ENCODE peak calls at places on chromosomes 4 and X, in seven cellular contexts. G is left lung, N is BE2C, Z is GM12878, A is AG09309, W is cardiac muscle cell, X is dorsolateral prefrontal cortex. O is an unnamed sample.

GRCh38 chr4:90958256-90958895 is 831.2 kb downstream of the CCSER1 start:
- DNase-seq in W (no peak), G (no peak), X (no peak), N (no peak), A (no peak), Z (no peak), O (no peak)

GRCh38 chrX:17328837-17329236 is 46.2 kb upstream of the NHS start:
- DNase-seq in G (no peak), W (no peak), X (no peak), N (no peak), A (no peak), Z (no peak), O (no peak)

GRCh38 chr4:32748061-32748460 is 2027.9 kb downstream of the PCDH7 start:
- DNase-seq in W (no peak), G (no peak), X (no peak), Z (no peak), N (no peak), A (no peak), O (no peak)

GRCh38 chr4:140857111-140857510 is 100.9 kb upstream of the TBC1D9 start:
- DNase-seq in X (no peak), A (no peak), N (no peak), Z (no peak), G (no peak), W (no peak), O (no peak)

GRCh38 chrX:115297189-115297588 is 7.7 kb downstream of the LUZP4 start:
- DNase-seq in A (no peak), W (no peak), G (no peak), X (no peak), N (no peak), Z (no peak), O (no peak)

GRCh38 chr4:161522031-161522430 is 641.8 kb downstream of the FSTL5 start:
- DNase-seq in A (no peak), Z (no peak), G (no peak), N (no peak), X (no peak), W (peak; percentile 8), O (no peak)

GRCh38 chr4:119750771-119751170 is 122.2 kb upstream of the PDE5A start:
- DNase-seq in W (no peak), A (peak; percentile 46), Z (no peak), X (no peak), G (no peak), N (no peak), O (peak; percentile 69)

GRCh38 chrX:39560285-39560684 is 537.5 kb downstream of the BCOR start:
- DNase-seq in G (no peak), W (no peak), N (no peak), Z (no peak), A (no peak), X (peak; percentile 40), O (no peak)

GRCh38 chr4:164357957-164358356 is 396.0 kb upstream of the SMIM31 start:
- DNase-seq in G (no peak), N (no peak), A (no peak), X (no peak), Z (no peak), W (no peak), O (no peak)

GRCh38 chrX:66164470-66164869 is 423 bp downstream of the HEPH start:
- DNase-seq in Z (no peak), N (no peak), X (no peak), A (no peak), W (no peak), G (no peak), O (no peak)

GRCh38 chr4:183675625-183676024 is 16.5 kb downstream of the TRAPPC11 start:
- DNase-seq in W (no peak), G (no peak), A (peak; percentile 47), X (no peak), N (no peak), Z (no peak), O (no peak)

GRCh38 chrX:153919281-153919680 is 6.8 kb downstream of the ARHGAP4 start:
- DNase-seq in N (no peak), W (no peak), G (peak; percentile 29), A (no peak), Z (no peak), X (no peak), O (no peak)

GRCh38 chr4:86918539-86919072 is 16.2 kb upstream of the AFF1 start:
- DNase-seq in X (no peak), G (no peak), W (no peak), Z (no peak), A (no peak), N (no peak), O (no peak)

GRCh38 chr4:1000686-1001260 is 7.6 kb upstream of the SLC26A1 start:
- DNase-seq in X (no peak), Z (no peak), G (no peak), W (no peak), N (no peak), A (no peak), O (no peak)

GRCh38 chr4:1002631-1003251 is 8.7 kb upstream of the FGFRL1 start:
- DNase-seq in W (no peak), A (no peak), X (no peak), G (no peak), N (no peak), Z (no peak), O (no peak)

GRCh38 chr4:1002131-1002630 is 9.0 kb upstream of the SLC26A1 start:
- DNase-seq in G (no peak), W (no peak), Z (no peak), A (no peak), X (no peak), N (no peak), O (no peak)

GRCh38 chr4:999863-1000425 is 6.7 kb upstream of the SLC26A1 start:
- DNase-seq in A (no peak), X (no peak), Z (no peak), W (no peak), G (no peak), N (no peak), O (no peak)

GRCh38 chr4:1001561-1002130 is 8.4 kb upstream of the SLC26A1 start:
- DNase-seq in Z (no peak), W (no peak), X (no peak), N (no peak), A (no peak), G (no peak), O (no peak)
- H3K4me3 ChIP-seq in Z (no peak overlapping the region), W (no peak overlapping the region), X (no peak overlapping the region), N (no peak overlapping the region), A (no peak overlapping the region), G (no peak overlapping the region), O (peak overlapping the region; percentile 0)

GRCh38 chr4:89164400-89164799 is 53.1 kb downstream of the TIGD2 start:
- DNase-seq in A (no peak), Z (no peak), W (no peak), X (no peak), N (no peak), G (no peak), O (no peak)
- TF ChIP-seq CTCF in A (no peak), Z (no peak), W (no peak), X (no peak), N (no peak), G (no peak), O (no peak)

GRCh38 chr4:25075851-25076250 is 45.1 kb upstream of the LGI2 start:
- DNase-seq in A (no peak), N (no peak), W (no peak), X (no peak), G (no peak), Z (no peak), O (no peak)

GRCh38 chr4:25078523-25078922 is 47.8 kb upstream of the LGI2 start:
- DNase-seq in G (no peak), W (no peak), N (no peak), X (no peak), Z (no peak), A (no peak), O (no peak)

GRCh38 chr4:25075129-25075528 is 44.4 kb upstream of the LGI2 start:
- DNase-seq in W (no peak), A (no peak), Z (no peak), X (no peak), G (no peak), N (no peak), O (no peak)

GRCh38 chr4:25080571-25080970 is 49.8 kb upstream of the LGI2 start:
- DNase-seq in G (no peak), A (no peak), Z (no peak), W (no peak), N (no peak), X (no peak), O (no peak)

GRCh38 chr4:25076625-25077413 is 46.1 kb upstream of the LGI2 start:
- DNase-seq in W (no peak), Z (no peak), X (no peak), G (no peak), N (no peak), A (no peak), O (no peak)
- H3K4me3 ChIP-seq in W (no peak overlapping the region), Z (no peak overlapping the region), X (no peak overlapping the region), G (no peak overlapping the region), N (no peak overlapping the region), A (no peak overlapping the region), O (no peak overlapping the region)

GRCh38 chrX:30488092-30488491 is 89.5 kb downstream of the TASL start:
- DNase-seq in N (no peak), X (no peak), Z (no peak), W (peak; percentile 18), G (no peak), A (no peak), O (no peak)
- TF ChIP-seq CTCF in N (no peak), X (peak; percentile 24), Z (peak; percentile 29), W (peak; percentile 25), G (no peak), A (peak; percentile 21), O (no peak)

GRCh38 chr4:55906323-55906722 is 42.4 kb upstream of the CEP135 start:
- DNase-seq in X (no peak), N (no peak), Z (no peak), G (no peak), A (no peak), W (no peak), O (no peak)
- H3K4me3 ChIP-seq in X (no peak overlapping the region), N (no peak overlapping the region), Z (no peak overlapping the region), G (no peak overlapping the region), A (no peak overlapping the region), W (no peak overlapping the region), O (no peak overlapping the region)

GRCh38 chrX:134929813-134930212 is 61.0 kb upstream of the SMIM10 start:
- DNase-seq in X (no peak), W (no peak), G (no peak), Z (no peak), A (no peak), N (no peak), O (no peak)

GRCh38 chrX:134930501-134930900 is 60.3 kb upstream of the SMIM10 start:
- DNase-seq in A (no peak), G (no peak), W (no peak), N (no peak), Z (no peak), X (no peak), O (no peak)

GRCh38 chrX:134933248-134933647 is 57.5 kb upstream of the SMIM10 start:
- DNase-seq in G (no peak), A (no peak), W (no peak), Z (no peak), X (no peak), N (no peak), O (no peak)

GRCh38 chrX:134932528-134933217 is 58.1 kb upstream of the SMIM10 start:
- DNase-seq in Z (no peak), G (no peak), N (no peak), A (no peak), X (no peak), W (no peak), O (no peak)

GRCh38 chrX:134931550-134931949 is 59.2 kb upstream of the SMIM10 start:
- DNase-seq in G (no peak), W (no peak), N (no peak), Z (no peak), A (no peak), X (no peak), O (no peak)
- TF ChIP-seq CTCF in G (no peak), W (no peak), N (no peak), Z (no peak), A (no peak), X (no peak), O (no peak)